ENCODE peak calls at places on chromosomes 5 and 9, in four cellular contexts. B is Peyer's patch, S is SK-N-SH, Q is prostate gland. R is an unnamed sample.

GRCh38 chr5:61322738-61323429 is 9.2 kb upstream of the ZSWIM6 start:
- DNase-seq in B (no peak), Q (no peak), S (no peak), R (no peak)

GRCh38 chr9:76218151-76218867 is 175.9 kb downstream of the RFK start:
- DNase-seq in S (no peak), Q (no peak), B (no peak), R (no peak)

GRCh38 chr9:88791105-88791805 is 200.0 kb upstream of the S1PR3 start:
- DNase-seq in S (no peak), Q (no peak), B (no peak), R (no peak)

GRCh38 chr5:176178789-176179188 is 59.4 kb upstream of the SIMC1 start:
- DNase-seq in S (no peak), Q (no peak), B (no peak), R (no peak)

GRCh38 chr5:122366501-122366900 is 54.5 kb downstream of the SNCAIP start:
- DNase-seq in S (no peak), B (no peak), Q (no peak), R (no peak)

GRCh38 chr5:10145922-10146321 is 103.8 kb downstream of the ATPSCKMT start:
- DNase-seq in Q (no peak), B (no peak), S (peak; percentile 43), R (no peak)

GRCh38 chr5:138504799-138505198 is 38.2 kb downstream of the ETF1 start:
- DNase-seq in B (no peak), Q (peak; percentile 87), S (no peak), R (no peak)

GRCh38 chr9:13278023-13278367 is 1.5 kb downstream of the MPDZ start:
- DNase-seq in B (no peak), S (no peak), Q (no peak), R (no peak)

GRCh38 chr5:66840527-66841013 is 244.4 kb downstream of the MAST4 start:
- DNase-seq in S (no peak), B (no peak), Q (no peak), R (no peak)

GRCh38 chr9:131524578-131525315 is 6.3 kb downstream of the UCK1 start:
- DNase-seq in S (no peak), Q (no peak), B (no peak), R (no peak)

GRCh38 chr5:35003018-35003957 is 44.5 kb downstream of the AGXT2 start:
- DNase-seq in B (peak; percentile 17), Q (peak; percentile 9), S (peak; percentile 69), R (peak; percentile 31)

GRCh38 chr9:89686134-89686533 is 81.3 kb downstream of the GADD45G start:
- DNase-seq in B (no peak), S (no peak), Q (peak; percentile 57), R (peak; percentile 81)

GRCh38 chr5:176731506-176732192 is 78.7 kb upstream of the UNC5A start:
- DNase-seq in B (no peak), Q (no peak), S (no peak), R (no peak)

GRCh38 chr9:95078516-95078915 is 239.0 kb downstream of the FANCC start:
- DNase-seq in S (no peak), B (no peak), Q (no peak), R (no peak)

GRCh38 chr9:76580188-76580587 is 121.2 kb downstream of the GCNT1 start:
- DNase-seq in Q (no peak), S (no peak), B (no peak), R (no peak)

DNA sequence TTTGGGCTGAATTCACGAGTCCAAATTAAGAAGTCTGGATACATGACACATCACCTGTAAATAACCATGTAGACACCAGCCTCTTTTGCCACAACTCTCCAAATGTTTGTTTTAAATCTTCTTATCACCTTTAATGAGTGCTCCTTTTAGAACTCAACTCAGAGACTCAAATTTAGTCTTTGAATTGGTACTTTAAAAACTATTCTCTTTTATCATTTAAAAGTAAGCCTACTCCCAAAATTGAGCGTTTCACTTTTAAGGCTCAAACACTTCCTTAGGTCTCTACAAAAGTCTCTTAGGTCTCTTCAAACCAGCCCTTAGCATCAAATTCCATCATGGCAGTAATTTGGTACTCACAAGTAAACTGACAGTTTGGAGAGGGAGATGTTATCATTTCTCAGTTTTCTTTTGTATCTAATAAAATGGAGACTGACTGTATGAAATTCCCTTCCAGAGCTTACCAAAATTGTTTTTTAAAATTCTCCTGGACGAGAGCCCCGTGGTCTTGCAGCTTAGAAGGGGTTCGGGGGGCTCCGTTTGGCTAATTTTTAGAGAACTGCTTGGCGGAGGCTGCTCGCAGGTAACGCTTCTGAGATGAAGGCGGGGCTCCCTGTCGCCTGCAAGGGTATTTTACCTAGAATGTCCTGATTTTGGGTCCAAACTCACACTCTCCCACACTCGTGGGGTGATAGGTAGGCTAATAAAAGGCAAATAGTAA is 194.6 kb downstream of the MEF2C start:
- DNase-seq in B (no peak), Q (no peak), S (no peak), R (no peak)
- H3K27me3 ChIP-seq in B (no peaks in the 10 kb centered on the region), Q (peaks cover 62% of the 10 kb centered on the region), S (peaks cover 96% of the 10 kb centered on the region), R (peaks cover 71% of the 10 kb centered on the region)

DNA sequence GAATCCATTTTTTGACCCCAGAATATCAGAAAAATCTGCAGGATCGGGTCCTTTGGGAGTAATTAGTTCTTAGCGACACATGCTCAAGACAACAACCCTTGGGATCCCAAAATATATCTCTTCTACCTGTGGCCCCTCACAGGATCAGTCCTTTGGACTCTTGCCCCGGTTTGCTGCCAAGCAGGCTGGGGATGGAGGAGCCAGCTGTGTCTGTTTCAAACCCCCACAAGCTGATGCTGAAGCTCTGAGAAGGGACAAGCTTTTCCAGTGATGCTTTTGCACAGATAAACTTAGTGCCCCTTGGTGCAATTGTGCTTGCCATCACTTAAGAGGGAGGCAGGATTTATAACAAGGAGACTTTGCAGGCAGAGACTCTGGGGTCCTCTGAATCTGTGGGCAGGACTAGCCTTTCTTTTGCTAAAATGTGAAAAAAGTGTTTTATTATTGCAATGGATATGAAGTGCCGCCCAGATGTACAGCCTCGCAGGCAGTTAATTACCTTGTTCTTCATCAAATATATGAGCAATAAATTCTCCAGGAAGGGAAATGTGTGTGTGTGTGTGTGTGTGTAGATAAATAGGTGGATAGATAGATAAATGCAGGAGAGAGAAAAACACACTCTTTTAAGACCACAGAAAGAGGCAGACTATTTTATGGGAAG is 9.6 kb upstream of the LHX2 start:
- DNase-seq in Q (no peak), B (no peak), S (no peak), R (no peak)
- H3K27me3 ChIP-seq in Q (peaks cover 50% of the 10 kb centered on the region), B (no peaks in the 10 kb centered on the region), S (peaks cover 91% of the 10 kb centered on the region), R (peaks cover 36% of the 10 kb centered on the region)

DNA sequence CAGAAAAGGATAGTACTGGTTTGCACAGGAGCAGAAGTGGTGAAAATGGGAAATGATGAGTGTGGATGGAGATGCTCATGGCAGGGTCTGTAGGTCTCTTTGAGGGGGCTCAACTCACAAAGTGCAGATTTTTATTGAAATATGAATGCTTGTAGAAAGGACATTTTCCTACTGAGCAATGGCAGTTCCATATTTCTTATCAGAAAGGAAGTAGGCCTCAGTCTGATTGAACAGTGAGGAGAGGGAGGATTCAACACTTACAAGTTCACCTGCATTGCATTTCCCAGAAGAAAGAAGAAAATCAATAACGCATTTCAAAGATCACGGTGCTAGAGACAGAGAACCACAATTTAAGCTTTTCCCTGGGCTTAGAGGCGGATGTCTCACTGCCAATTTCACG is 49.2 kb downstream of the ANXA2R start:
- DNase-seq in Q (no peak), S (no peak), B (no peak), R (no peak)
- H3K27me3 ChIP-seq in Q (no peaks in the 10 kb centered on the region), S (peaks cover 34% of the 10 kb centered on the region), B (no peaks in the 10 kb centered on the region), R (peaks cover 53% of the 10 kb centered on the region)

GRCh38 chr9:19812194-19812593 is 23.4 kb upstream of the SLC24A2 start:
- DNase-seq in Q (no peak), S (no peak), B (no peak), R (no peak)
- H3K27me3 ChIP-seq in Q (no peaks in the 10 kb centered on the region), S (no peaks in the 10 kb centered on the region), B (no peaks in the 10 kb centered on the region), R (peaks cover 5% of the 10 kb centered on the region)

GRCh38 chr5:112626715-112627114 is 111.0 kb upstream of the APC start:
- DNase-seq in S (no peak), B (no peak), Q (no peak), R (no peak)
- H3K27me3 ChIP-seq in S (no peaks in the 10 kb centered on the region), B (no peaks in the 10 kb centered on the region), Q (no peaks in the 10 kb centered on the region), R (no peaks in the 10 kb centered on the region)

GRCh38 chr9:122214507-122214906 is 14.2 kb downstream of the LHX6 start:
- DNase-seq in B (no peak), Q (no peak), S (no peak), R (no peak)
- H3K27me3 ChIP-seq in B (no peaks in the 10 kb centered on the region), Q (peaks cover 9% of the 10 kb centered on the region), S (peaks cover 93% of the 10 kb centered on the region), R (peaks cover 4% of the 10 kb centered on the region)

GRCh38 chr9:122227576-122227903 is 1.2 kb downstream of the LHX6 start:
- DNase-seq in B (no peak), Q (no peak), S (no peak), R (no peak)
- H3K27me3 ChIP-seq in B (no peaks in the 10 kb centered on the region), Q (peaks cover 30% of the 10 kb centered on the region), S (peaks cover 93% of the 10 kb centered on the region), R (peaks cover 22% of the 10 kb centered on the region)

DNA sequence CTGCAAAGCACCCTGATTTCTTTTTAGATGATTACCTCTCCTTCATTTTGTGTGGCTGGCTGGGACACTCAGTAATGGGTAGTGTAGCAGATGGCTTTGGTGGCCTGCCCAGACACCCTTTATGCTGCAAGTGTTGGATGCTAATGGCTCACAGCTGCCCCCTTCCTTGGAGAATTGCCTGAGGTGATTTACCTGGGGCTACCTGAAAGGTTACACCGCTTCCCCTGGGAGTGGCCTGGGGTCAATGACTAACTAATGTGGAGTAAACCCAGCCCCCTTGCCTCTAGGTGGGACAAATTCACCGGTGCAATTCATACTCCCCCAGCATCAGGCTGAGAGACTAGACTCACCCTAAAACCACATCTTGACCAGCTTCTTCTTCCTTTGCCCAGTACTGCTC is 23.5 kb upstream of the HAND1 start:
- DNase-seq in Q (no peak), S (no peak), B (no peak), R (no peak)
- H3K27me3 ChIP-seq in Q (no peaks in the 10 kb centered on the region), S (no peaks in the 10 kb centered on the region), B (no peaks in the 10 kb centered on the region), R (no peaks in the 10 kb centered on the region)